ENCODE peak calls at places on chromosomes 6 and 20, in seven cellular contexts. One of them, this sample, is unnamed.

GRCh38 chr6:80523531-80523970 is 417.1 kb downstream of the BCKDHB start:
- DNase-seq in HCT116: no peak
- DNase-seq in esophagus squamous epithelium: no peak
- DNase-seq in body of pancreas: no peak
- DNase-seq in HEK293T: peak; percentile 9
- DNase-seq in activated CD8-positive, alpha-beta memory T cell treated with anti-CD3 and anti-CD28 coated beads, Interleukin-2, amount 50 U/mL, for 4 hours: no peak
- DNase-seq in RPMI7951: peak; percentile 23
- DNase-seq in this sample: no peak

GRCh38 chr6:28824793-28825731 is 98.7 kb downstream of the TRIM27 start:
- DNase-seq in activated CD8-positive, alpha-beta memory T cell treated with anti-CD3 and anti-CD28 coated beads, Interleukin-2, amount 50 U/mL, for 4 hours: no peak
- DNase-seq in RPMI7951: no peak
- DNase-seq in body of pancreas: no peak
- DNase-seq in HEK293T: no peak
- DNase-seq in HCT116: no peak
- DNase-seq in esophagus squamous epithelium: no peak
- DNase-seq in this sample: no peak

GRCh38 chr20:50762435-50763201 is 31.2 kb downstream of the PARD6B start:
- DNase-seq in HCT116: no peak
- DNase-seq in body of pancreas: peak; percentile 85
- DNase-seq in activated CD8-positive, alpha-beta memory T cell treated with anti-CD3 and anti-CD28 coated beads, Interleukin-2, amount 50 U/mL, for 4 hours: no peak
- DNase-seq in HEK293T: no peak
- DNase-seq in esophagus squamous epithelium: no peak
- DNase-seq in RPMI7951: peak; percentile 90
- DNase-seq in this sample: peak; percentile 73

GRCh38 chr6:69180361-69181067 is 545.4 kb downstream of the ADGRB3 start:
- DNase-seq in HCT116: no peak
- DNase-seq in esophagus squamous epithelium: no peak
- DNase-seq in activated CD8-positive, alpha-beta memory T cell treated with anti-CD3 and anti-CD28 coated beads, Interleukin-2, amount 50 U/mL, for 4 hours: no peak
- DNase-seq in RPMI7951: no peak
- DNase-seq in HEK293T: no peak
- DNase-seq in body of pancreas: no peak
- DNase-seq in this sample: no peak

GRCh38 chr6:37845026-37845911 is 25.7 kb downstream of the ZFAND3 start:
- DNase-seq in RPMI7951: no peak
- DNase-seq in HCT116: no peak
- DNase-seq in body of pancreas: no peak
- DNase-seq in activated CD8-positive, alpha-beta memory T cell treated with anti-CD3 and anti-CD28 coated beads, Interleukin-2, amount 50 U/mL, for 4 hours: no peak
- DNase-seq in esophagus squamous epithelium: no peak
- DNase-seq in HEK293T: no peak
- DNase-seq in this sample: no peak

GRCh38 chr6:34836008-34836407 is 44.1 kb downstream of the BLTP3A start:
- DNase-seq in HEK293T: no peak
- DNase-seq in body of pancreas: peak; percentile 9
- DNase-seq in HCT116: no peak
- DNase-seq in activated CD8-positive, alpha-beta memory T cell treated with anti-CD3 and anti-CD28 coated beads, Interleukin-2, amount 50 U/mL, for 4 hours: no peak
- DNase-seq in RPMI7951: no peak
- DNase-seq in esophagus squamous epithelium: no peak
- DNase-seq in this sample: no peak

GRCh38 chr20:41365785-41366545 is 653 bp downstream of the EMILIN3 start:
- DNase-seq in HEK293T: peak; percentile 47
- DNase-seq in body of pancreas: no peak
- DNase-seq in activated CD8-positive, alpha-beta memory T cell treated with anti-CD3 and anti-CD28 coated beads, Interleukin-2, amount 50 U/mL, for 4 hours: no peak
- DNase-seq in RPMI7951: no peak
- DNase-seq in HCT116: no peak
- DNase-seq in esophagus squamous epithelium: no peak
- DNase-seq in this sample: no peak

GRCh38 chr6:13406781-13407180 is 78.4 kb upstream of the TBC1D7 start:
- DNase-seq in HEK293T: no peak
- DNase-seq in HCT116: peak; percentile 16
- DNase-seq in body of pancreas: no peak
- DNase-seq in activated CD8-positive, alpha-beta memory T cell treated with anti-CD3 and anti-CD28 coated beads, Interleukin-2, amount 50 U/mL, for 4 hours: no peak
- DNase-seq in RPMI7951: peak; percentile 15
- DNase-seq in esophagus squamous epithelium: no peak
- DNase-seq in this sample: peak; percentile 29

GRCh38 chr20:57566399-57566798 is 5.5 kb downstream of the PCK1 start:
- DNase-seq in body of pancreas: no peak
- DNase-seq in RPMI7951: no peak
- DNase-seq in esophagus squamous epithelium: no peak
- DNase-seq in HEK293T: no peak
- DNase-seq in HCT116: no peak
- DNase-seq in activated CD8-positive, alpha-beta memory T cell treated with anti-CD3 and anti-CD28 coated beads, Interleukin-2, amount 50 U/mL, for 4 hours: no peak
- DNase-seq in this sample: no peak

GRCh38 chr6:31776563-31776960 is 566 bp downstream of the VWA7 start:
- DNase-seq in body of pancreas: no peak
- DNase-seq in HCT116: no peak
- DNase-seq in HEK293T: no peak
- DNase-seq in esophagus squamous epithelium: no peak
- DNase-seq in activated CD8-positive, alpha-beta memory T cell treated with anti-CD3 and anti-CD28 coated beads, Interleukin-2, amount 50 U/mL, for 4 hours: no peak
- DNase-seq in RPMI7951: no peak
- DNase-seq in this sample: peak; percentile 46

GRCh38 chr6:104940881-104941693 is 15.8 kb upstream of the LIN28B start:
- DNase-seq in activated CD8-positive, alpha-beta memory T cell treated with anti-CD3 and anti-CD28 coated beads, Interleukin-2, amount 50 U/mL, for 4 hours: peak; percentile 28
- DNase-seq in HEK293T: peak; percentile 85
- DNase-seq in HCT116: no peak
- DNase-seq in RPMI7951: peak; percentile 27
- DNase-seq in body of pancreas: no peak
- DNase-seq in esophagus squamous epithelium: no peak
- DNase-seq in this sample: peak; percentile 64

GRCh38 chr6:170416959-170417606 is 110.5 kb downstream of the FAM120B start:
- DNase-seq in body of pancreas: no peak
- DNase-seq in activated CD8-positive, alpha-beta memory T cell treated with anti-CD3 and anti-CD28 coated beads, Interleukin-2, amount 50 U/mL, for 4 hours: no peak
- DNase-seq in HCT116: no peak
- DNase-seq in esophagus squamous epithelium: no peak
- DNase-seq in RPMI7951: no peak
- DNase-seq in HEK293T: no peak
- DNase-seq in this sample: no peak

GRCh38 chr6:36247691-36248090 is 22.2 kb upstream of the PNPLA1 start:
- DNase-seq in body of pancreas: no peak
- DNase-seq in activated CD8-positive, alpha-beta memory T cell treated with anti-CD3 and anti-CD28 coated beads, Interleukin-2, amount 50 U/mL, for 4 hours: no peak
- DNase-seq in RPMI7951: no peak
- DNase-seq in HEK293T: no peak
- DNase-seq in esophagus squamous epithelium: no peak
- DNase-seq in HCT116: no peak
- DNase-seq in this sample: no peak

GRCh38 chr6:2659882-2660281 is 90.8 kb downstream of the MYLK4 start:
- DNase-seq in HEK293T: no peak
- DNase-seq in activated CD8-positive, alpha-beta memory T cell treated with anti-CD3 and anti-CD28 coated beads, Interleukin-2, amount 50 U/mL, for 4 hours: no peak
- DNase-seq in esophagus squamous epithelium: no peak
- DNase-seq in body of pancreas: no peak
- DNase-seq in HCT116: no peak
- DNase-seq in RPMI7951: peak; percentile 49
- DNase-seq in this sample: no peak

GRCh38 chr6:10478187-10479040 is 42.7 kb upstream of the GCNT2 start:
- DNase-seq in HCT116: peak; percentile 41
- DNase-seq in body of pancreas: peak; percentile 4
- DNase-seq in activated CD8-positive, alpha-beta memory T cell treated with anti-CD3 and anti-CD28 coated beads, Interleukin-2, amount 50 U/mL, for 4 hours: no peak
- DNase-seq in HEK293T: peak; percentile 51
- DNase-seq in esophagus squamous epithelium: no peak
- DNase-seq in RPMI7951: peak; percentile 54
- DNase-seq in this sample: peak; percentile 7

GRCh38 chr20:57095426-57095825 is 171.0 kb downstream of the BMP7 start:
- DNase-seq in esophagus squamous epithelium: no peak
- DNase-seq in HCT116: no peak
- DNase-seq in RPMI7951: no peak
- DNase-seq in HEK293T: no peak
- DNase-seq in body of pancreas: no peak
- DNase-seq in activated CD8-positive, alpha-beta memory T cell treated with anti-CD3 and anti-CD28 coated beads, Interleukin-2, amount 50 U/mL, for 4 hours: no peak
- DNase-seq in this sample: no peak

GRCh38 chr6:122580731-122581130 is 29.5 kb upstream of the PKIB start:
- DNase-seq in esophagus squamous epithelium: no peak
- DNase-seq in activated CD8-positive, alpha-beta memory T cell treated with anti-CD3 and anti-CD28 coated beads, Interleukin-2, amount 50 U/mL, for 4 hours: no peak
- DNase-seq in RPMI7951: no peak
- DNase-seq in body of pancreas: no peak
- DNase-seq in HCT116: peak; percentile 15
- DNase-seq in HEK293T: no peak
- DNase-seq in this sample: peak; percentile 2

GRCh38 chr6:169110934-169111602 is 142.6 kb downstream of the THBS2 start:
- DNase-seq in esophagus squamous epithelium: no peak
- DNase-seq in HEK293T: no peak
- DNase-seq in HCT116: no peak
- DNase-seq in body of pancreas: no peak
- DNase-seq in activated CD8-positive, alpha-beta memory T cell treated with anti-CD3 and anti-CD28 coated beads, Interleukin-2, amount 50 U/mL, for 4 hours: no peak
- DNase-seq in RPMI7951: no peak
- DNase-seq in this sample: no peak

GRCh38 chr6:43724914-43725642 is 37.5 kb upstream of the MRPS18A start:
- DNase-seq in body of pancreas: peak; percentile 80
- DNase-seq in HCT116: peak; percentile 26
- DNase-seq in activated CD8-positive, alpha-beta memory T cell treated with anti-CD3 and anti-CD28 coated beads, Interleukin-2, amount 50 U/mL, for 4 hours: peak; percentile 71
- DNase-seq in RPMI7951: peak; percentile 95
- DNase-seq in HEK293T: no peak
- DNase-seq in esophagus squamous epithelium: peak; percentile 48
- DNase-seq in this sample: peak; percentile 98

GRCh38 chr20:64064145-64064698 is 1.2 kb downstream of the TCEA2 start:
- DNase-seq in activated CD8-positive, alpha-beta memory T cell treated with anti-CD3 and anti-CD28 coated beads, Interleukin-2, amount 50 U/mL, for 4 hours: no peak
- DNase-seq in body of pancreas: no peak
- DNase-seq in HEK293T: no peak
- DNase-seq in RPMI7951: peak; percentile 67
- DNase-seq in HCT116: peak; percentile 22
- DNase-seq in esophagus squamous epithelium: no peak
- DNase-seq in this sample: peak; percentile 67

GRCh38 chr6:80143312-80143960 is 37.0 kb downstream of the BCKDHB start:
- DNase-seq in HEK293T: no peak
- DNase-seq in body of pancreas: peak; percentile 65
- DNase-seq in activated CD8-positive, alpha-beta memory T cell treated with anti-CD3 and anti-CD28 coated beads, Interleukin-2, amount 50 U/mL, for 4 hours: no peak
- DNase-seq in RPMI7951: peak; percentile 92
- DNase-seq in HCT116: peak; percentile 67
- DNase-seq in esophagus squamous epithelium: no peak
- DNase-seq in this sample: peak; percentile 75

GRCh38 chr6:108403260-108403659 is 108.4 kb downstream of the AFG1L start:
- DNase-seq in activated CD8-positive, alpha-beta memory T cell treated with anti-CD3 and anti-CD28 coated beads, Interleukin-2, amount 50 U/mL, for 4 hours: no peak
- DNase-seq in HEK293T: no peak
- DNase-seq in body of pancreas: no peak
- DNase-seq in HCT116: no peak
- DNase-seq in esophagus squamous epithelium: no peak
- DNase-seq in RPMI7951: no peak
- DNase-seq in this sample: no peak

GRCh38 chr6:154096316-154096715 is 57.3 kb downstream of the OPRM1 start:
- DNase-seq in HCT116: no peak
- DNase-seq in esophagus squamous epithelium: no peak
- DNase-seq in body of pancreas: no peak
- DNase-seq in RPMI7951: no peak
- DNase-seq in HEK293T: no peak
- DNase-seq in activated CD8-positive, alpha-beta memory T cell treated with anti-CD3 and anti-CD28 coated beads, Interleukin-2, amount 50 U/mL, for 4 hours: no peak
- DNase-seq in this sample: no peak

GRCh38 chr6:48883116-48883515 is 579.9 kb downstream of the MMUT start:
- DNase-seq in activated CD8-positive, alpha-beta memory T cell treated with anti-CD3 and anti-CD28 coated beads, Interleukin-2, amount 50 U/mL, for 4 hours: no peak
- DNase-seq in RPMI7951: no peak
- DNase-seq in body of pancreas: no peak
- DNase-seq in esophagus squamous epithelium: no peak
- DNase-seq in HEK293T: no peak
- DNase-seq in HCT116: no peak
- DNase-seq in this sample: no peak

GRCh38 chr20:18590163-18590562 is 2.3 kb downstream of the DTD1 start:
- DNase-seq in esophagus squamous epithelium: no peak
- DNase-seq in activated CD8-positive, alpha-beta memory T cell treated with anti-CD3 and anti-CD28 coated beads, Interleukin-2, amount 50 U/mL, for 4 hours: no peak
- DNase-seq in RPMI7951: peak; percentile 19
- DNase-seq in HCT116: no peak
- DNase-seq in body of pancreas: no peak
- DNase-seq in HEK293T: no peak
- DNase-seq in this sample: no peak

GRCh38 chr6:147078106-147078505 is 126.1 kb upstream of the STXBP5 start:
- DNase-seq in esophagus squamous epithelium: no peak
- DNase-seq in activated CD8-positive, alpha-beta memory T cell treated with anti-CD3 and anti-CD28 coated beads, Interleukin-2, amount 50 U/mL, for 4 hours: no peak
- DNase-seq in HCT116: no peak
- DNase-seq in body of pancreas: peak; percentile 43
- DNase-seq in HEK293T: no peak
- DNase-seq in RPMI7951: no peak
- DNase-seq in this sample: no peak

GRCh38 chr6:153947817-153948447 is 91.1 kb upstream of the OPRM1 start:
- DNase-seq in HEK293T: peak; percentile 63
- DNase-seq in activated CD8-positive, alpha-beta memory T cell treated with anti-CD3 and anti-CD28 coated beads, Interleukin-2, amount 50 U/mL, for 4 hours: no peak
- DNase-seq in body of pancreas: peak; percentile 23
- DNase-seq in HCT116: peak; percentile 21
- DNase-seq in RPMI7951: peak; percentile 2
- DNase-seq in esophagus squamous epithelium: no peak
- DNase-seq in this sample: peak; percentile 35

GRCh38 chr20:4720121-4720976 is 1.4 kb upstream of the PRND start:
- DNase-seq in RPMI7951: peak; percentile 74
- DNase-seq in HEK293T: peak; percentile 81
- DNase-seq in HCT116: peak; percentile 57
- DNase-seq in esophagus squamous epithelium: peak; percentile 20
- DNase-seq in activated CD8-positive, alpha-beta memory T cell treated with anti-CD3 and anti-CD28 coated beads, Interleukin-2, amount 50 U/mL, for 4 hours: peak; percentile 74
- DNase-seq in body of pancreas: peak; percentile 80
- DNase-seq in this sample: peak; percentile 24

GRCh38 chr20:50646483-50646996 is 44.8 kb downstream of the RIPOR3 start:
- DNase-seq in HEK293T: no peak
- DNase-seq in activated CD8-positive, alpha-beta memory T cell treated with anti-CD3 and anti-CD28 coated beads, Interleukin-2, amount 50 U/mL, for 4 hours: no peak
- DNase-seq in HCT116: no peak
- DNase-seq in RPMI7951: no peak
- DNase-seq in esophagus squamous epithelium: no peak
- DNase-seq in body of pancreas: no peak
- DNase-seq in this sample: no peak

GRCh38 chr6:89385156-89385667 is 26.9 kb downstream of the RRAGD start:
- DNase-seq in body of pancreas: no peak
- DNase-seq in activated CD8-positive, alpha-beta memory T cell treated with anti-CD3 and anti-CD28 coated beads, Interleukin-2, amount 50 U/mL, for 4 hours: no peak
- DNase-seq in HEK293T: no peak
- DNase-seq in esophagus squamous epithelium: no peak
- DNase-seq in HCT116: no peak
- DNase-seq in RPMI7951: peak; percentile 51
- DNase-seq in this sample: no peak

GRCh38 chr6:103456652-103457051 is 1403.1 kb downstream of the HACE1 start:
- DNase-seq in esophagus squamous epithelium: no peak
- DNase-seq in HEK293T: no peak
- DNase-seq in RPMI7951: no peak
- DNase-seq in activated CD8-positive, alpha-beta memory T cell treated with anti-CD3 and anti-CD28 coated beads, Interleukin-2, amount 50 U/mL, for 4 hours: no peak
- DNase-seq in body of pancreas: no peak
- DNase-seq in HCT116: no peak
- DNase-seq in this sample: no peak

GRCh38 chr6:8879334-8879733 is 444.0 kb upstream of the SLC35B3 start:
- DNase-seq in body of pancreas: no peak
- DNase-seq in esophagus squamous epithelium: no peak
- DNase-seq in RPMI7951: no peak
- DNase-seq in HCT116: no peak
- DNase-seq in activated CD8-positive, alpha-beta memory T cell treated with anti-CD3 and anti-CD28 coated beads, Interleukin-2, amount 50 U/mL, for 4 hours: no peak
- DNase-seq in HEK293T: no peak
- DNase-seq in this sample: no peak

GRCh38 chr6:89439014-89439413 is 6.1 kb downstream of the ANKRD6 start:
- DNase-seq in HCT116: no peak
- DNase-seq in activated CD8-positive, alpha-beta memory T cell treated with anti-CD3 and anti-CD28 coated beads, Interleukin-2, amount 50 U/mL, for 4 hours: no peak
- DNase-seq in body of pancreas: no peak
- DNase-seq in esophagus squamous epithelium: no peak
- DNase-seq in HEK293T: no peak
- DNase-seq in RPMI7951: no peak
- DNase-seq in this sample: no peak

GRCh38 chr6:52284131-52284459 is 447 bp downstream of the MCM3 start:
- DNase-seq in body of pancreas: peak; percentile 29
- DNase-seq in activated CD8-positive, alpha-beta memory T cell treated with anti-CD3 and anti-CD28 coated beads, Interleukin-2, amount 50 U/mL, for 4 hours: no peak
- DNase-seq in esophagus squamous epithelium: peak; percentile 20
- DNase-seq in RPMI7951: peak; percentile 42
- DNase-seq in HEK293T: peak; percentile 38
- DNase-seq in HCT116: no peak
- DNase-seq in this sample: peak; percentile 47

GRCh38 chr6:119126140-119126539 is 47.7 kb upstream of the FAM184A start:
- DNase-seq in esophagus squamous epithelium: no peak
- DNase-seq in body of pancreas: no peak
- DNase-seq in HCT116: no peak
- DNase-seq in activated CD8-positive, alpha-beta memory T cell treated with anti-CD3 and anti-CD28 coated beads, Interleukin-2, amount 50 U/mL, for 4 hours: no peak
- DNase-seq in HEK293T: no peak
- DNase-seq in RPMI7951: no peak
- DNase-seq in this sample: no peak

GRCh38 chr6:165876568-165876967 is 213.5 kb upstream of the PDE10A start:
- DNase-seq in HCT116: no peak
- DNase-seq in esophagus squamous epithelium: no peak
- DNase-seq in activated CD8-positive, alpha-beta memory T cell treated with anti-CD3 and anti-CD28 coated beads, Interleukin-2, amount 50 U/mL, for 4 hours: no peak
- DNase-seq in RPMI7951: no peak
- DNase-seq in HEK293T: no peak
- DNase-seq in body of pancreas: peak; percentile 30
- DNase-seq in this sample: no peak

GRCh38 chr6:152270301-152270925 is 366.7 kb downstream of the SYNE1 start:
- DNase-seq in RPMI7951: peak; percentile 56
- DNase-seq in HEK293T: no peak
- DNase-seq in body of pancreas: no peak
- DNase-seq in HCT116: no peak
- DNase-seq in esophagus squamous epithelium: no peak
- DNase-seq in activated CD8-positive, alpha-beta memory T cell treated with anti-CD3 and anti-CD28 coated beads, Interleukin-2, amount 50 U/mL, for 4 hours: no peak
- DNase-seq in this sample: no peak

GRCh38 chr20:47857142-47857993 is 72.1 kb upstream of the SULF2 start:
- DNase-seq in activated CD8-positive, alpha-beta memory T cell treated with anti-CD3 and anti-CD28 coated beads, Interleukin-2, amount 50 U/mL, for 4 hours: no peak
- DNase-seq in HEK293T: no peak
- DNase-seq in HCT116: no peak
- DNase-seq in esophagus squamous epithelium: no peak
- DNase-seq in RPMI7951: peak; percentile 58
- DNase-seq in body of pancreas: no peak
- DNase-seq in this sample: no peak